ENCODE peak calls at places on chromosome 17, in eight cellular contexts. One of them, this sample, is unnamed.

GRCh38 chr17:39822051-39822450 is 42.1 kb downstream of the IKZF3 start:
- DNase-seq in ascending aorta: no peak
- DNase-seq in heart left ventricle: no peak
- DNase-seq in mammary epithelial cell: no peak
- DNase-seq in thoracic aorta: no peak
- DNase-seq in PC-9: no peak
- DNase-seq in effector memory CD4-positive, alpha-beta T cell: no peak
- DNase-seq in cardiac muscle cell: no peak
- DNase-seq in this sample: no peak

GRCh38 chr17:17770371-17771059 is 66.3 kb downstream of the SREBF1 start:
- DNase-seq in ascending aorta: no peak
- DNase-seq in heart left ventricle: no peak
- DNase-seq in mammary epithelial cell: no peak
- DNase-seq in thoracic aorta: no peak
- DNase-seq in PC-9: no peak
- DNase-seq in effector memory CD4-positive, alpha-beta T cell: no peak
- DNase-seq in cardiac muscle cell: no peak
- DNase-seq in this sample: no peak

GRCh38 chr17:53687324-53687723 is 135.4 kb upstream of the KIF2B start:
- DNase-seq in ascending aorta: no peak
- DNase-seq in heart left ventricle: no peak
- DNase-seq in mammary epithelial cell: no peak
- DNase-seq in thoracic aorta: no peak
- DNase-seq in PC-9: no peak
- DNase-seq in effector memory CD4-positive, alpha-beta T cell: no peak
- DNase-seq in cardiac muscle cell: no peak
- DNase-seq in this sample: no peak

GRCh38 chr17:11170901-11171300 is 70.1 kb upstream of the SHISA6 start:
- DNase-seq in ascending aorta: no peak
- DNase-seq in heart left ventricle: no peak
- DNase-seq in mammary epithelial cell: no peak
- DNase-seq in thoracic aorta: no peak
- DNase-seq in PC-9: no peak
- DNase-seq in effector memory CD4-positive, alpha-beta T cell: no peak
- DNase-seq in cardiac muscle cell: no peak
- DNase-seq in this sample: no peak

GRCh38 chr17:4850236-4850635 is 17.1 kb downstream of the MINK1 start:
- DNase-seq in ascending aorta: no peak
- DNase-seq in heart left ventricle: no peak
- DNase-seq in mammary epithelial cell: peak; percentile 90
- DNase-seq in thoracic aorta: no peak
- DNase-seq in PC-9: peak; percentile 50
- DNase-seq in effector memory CD4-positive, alpha-beta T cell: no peak
- DNase-seq in cardiac muscle cell: no peak
- DNase-seq in this sample: no peak

GRCh38 chr17:46774108-46774737 is 44.3 kb downstream of the WNT3 start:
- DNase-seq in ascending aorta: no peak
- DNase-seq in heart left ventricle: no peak
- DNase-seq in mammary epithelial cell: no peak
- DNase-seq in thoracic aorta: no peak
- DNase-seq in PC-9: no peak
- DNase-seq in effector memory CD4-positive, alpha-beta T cell: no peak
- DNase-seq in cardiac muscle cell: no peak
- DNase-seq in this sample: no peak

GRCh38 chr17:67575325-67575724 is 142.4 kb upstream of the NOL11 start:
- DNase-seq in ascending aorta: no peak
- DNase-seq in heart left ventricle: no peak
- DNase-seq in mammary epithelial cell: no peak
- DNase-seq in thoracic aorta: no peak
- DNase-seq in PC-9: no peak
- DNase-seq in effector memory CD4-positive, alpha-beta T cell: no peak
- DNase-seq in cardiac muscle cell: no peak
- DNase-seq in this sample: no peak

GRCh38 chr17:51260960-51261958 is 913 bp downstream of the UTP18 start:
- DNase-seq in ascending aorta: no peak
- DNase-seq in heart left ventricle: peak; percentile 86
- DNase-seq in mammary epithelial cell: no peak
- DNase-seq in thoracic aorta: no peak
- DNase-seq in PC-9: peak; percentile 75
- DNase-seq in effector memory CD4-positive, alpha-beta T cell: peak; percentile 71
- DNase-seq in cardiac muscle cell: peak; percentile 45
- DNase-seq in this sample: peak; percentile 62

GRCh38 chr17:75110307-75110937 is 653 bp downstream of the ARMC7 start:
- DNase-seq in ascending aorta: no peak
- DNase-seq in heart left ventricle: no peak
- DNase-seq in mammary epithelial cell: no peak
- DNase-seq in thoracic aorta: no peak
- DNase-seq in PC-9: peak; percentile 57
- DNase-seq in effector memory CD4-positive, alpha-beta T cell: no peak
- DNase-seq in cardiac muscle cell: no peak
- DNase-seq in this sample: no peak

DNA sequence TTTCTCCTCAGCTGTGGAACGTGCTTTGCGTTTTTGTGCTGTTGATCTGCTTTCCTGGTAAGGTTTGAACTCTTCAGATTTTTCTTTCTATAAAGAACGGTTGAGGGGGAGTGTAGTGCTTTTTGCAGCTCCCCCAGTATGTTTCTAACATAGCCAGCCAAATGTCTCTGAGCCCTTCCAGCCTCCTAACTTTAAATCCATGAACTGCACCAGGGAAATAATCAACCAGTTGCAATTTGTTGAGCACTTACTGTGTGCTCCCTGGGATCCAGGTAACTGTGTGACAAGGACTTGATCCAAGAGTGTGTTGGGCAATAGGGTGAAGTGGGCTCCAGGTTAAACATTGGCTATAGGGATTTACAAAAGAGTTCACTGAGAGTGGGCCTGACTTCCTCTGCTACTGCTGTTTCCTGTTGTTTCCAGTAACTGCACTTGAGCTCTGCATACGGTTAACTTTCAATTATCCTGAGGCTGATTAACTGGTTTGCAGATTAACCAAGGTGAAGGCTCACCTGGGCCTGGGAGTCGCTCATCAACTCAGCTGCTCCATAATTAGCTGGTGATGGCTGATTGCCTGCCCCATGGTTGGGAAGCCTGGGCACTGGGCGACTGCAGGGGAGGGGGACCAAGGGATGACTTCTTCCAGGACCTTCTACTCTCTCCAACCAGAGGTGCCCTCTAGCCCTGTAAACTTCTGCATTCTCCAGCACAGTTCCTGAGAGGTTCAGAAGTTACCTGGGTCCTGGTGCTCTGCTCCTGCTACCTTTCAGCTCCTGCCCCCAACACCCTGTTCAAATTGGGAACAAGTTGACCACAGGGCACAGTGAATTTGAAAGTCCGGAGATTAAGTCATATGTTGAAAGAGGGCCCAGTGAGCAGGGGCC is 19.5 kb downstream of the HLF start:
- DNase-seq in ascending aorta: no peak
- DNase-seq in heart left ventricle: no peak
- DNase-seq in mammary epithelial cell: no peak
- DNase-seq in thoracic aorta: no peak
- DNase-seq in PC-9: no peak
- DNase-seq in effector memory CD4-positive, alpha-beta T cell: no peak
- DNase-seq in cardiac muscle cell: no peak
- DNase-seq in this sample: peak; percentile 85
- H3K27ac ChIP-seq in ascending aorta: peak overlapping the region; percentile 88
- H3K27ac ChIP-seq in heart left ventricle: peak overlapping the region; percentile 88
- H3K27ac ChIP-seq in mammary epithelial cell: no peak overlapping the region
- H3K27ac ChIP-seq in thoracic aorta: peak overlapping the region; percentile 95
- H3K27ac ChIP-seq in PC-9: no peak overlapping the region
- H3K27ac ChIP-seq in effector memory CD4-positive, alpha-beta T cell: no peak overlapping the region
- H3K27ac ChIP-seq in cardiac muscle cell: no peak overlapping the region
- H3K27ac ChIP-seq in this sample: peak overlapping the region; percentile 97

GRCh38 chr17:32160526-32160925 is 18.2 kb downstream of the RHOT1 start:
- DNase-seq in ascending aorta: no peak
- DNase-seq in heart left ventricle: no peak
- DNase-seq in mammary epithelial cell: no peak
- DNase-seq in thoracic aorta: no peak
- DNase-seq in PC-9: no peak
- DNase-seq in effector memory CD4-positive, alpha-beta T cell: no peak
- DNase-seq in cardiac muscle cell: no peak
- DNase-seq in this sample: no peak

GRCh38 chr17:32158870-32159585 is 16.7 kb downstream of the RHOT1 start:
- DNase-seq in ascending aorta: no peak
- DNase-seq in heart left ventricle: no peak
- DNase-seq in mammary epithelial cell: no peak
- DNase-seq in thoracic aorta: no peak
- DNase-seq in PC-9: no peak
- DNase-seq in effector memory CD4-positive, alpha-beta T cell: no peak
- DNase-seq in cardiac muscle cell: no peak
- DNase-seq in this sample: no peak

GRCh38 chr17:32161029-32161428 is 18.7 kb downstream of the RHOT1 start:
- DNase-seq in ascending aorta: no peak
- DNase-seq in heart left ventricle: no peak
- DNase-seq in mammary epithelial cell: no peak
- DNase-seq in thoracic aorta: no peak
- DNase-seq in PC-9: no peak
- DNase-seq in effector memory CD4-positive, alpha-beta T cell: no peak
- DNase-seq in cardiac muscle cell: peak; percentile 50
- DNase-seq in this sample: no peak

GRCh38 chr17:32161506-32162365 is 19.4 kb downstream of the RHOT1 start:
- DNase-seq in ascending aorta: no peak
- DNase-seq in heart left ventricle: no peak
- DNase-seq in mammary epithelial cell: peak; percentile 83
- DNase-seq in thoracic aorta: no peak
- DNase-seq in PC-9: peak; percentile 36
- DNase-seq in effector memory CD4-positive, alpha-beta T cell: no peak
- DNase-seq in cardiac muscle cell: peak; percentile 83
- DNase-seq in this sample: no peak

GRCh38 chr17:32159586-32160438 is 17.5 kb downstream of the RHOT1 start:
- DNase-seq in ascending aorta: no peak
- DNase-seq in heart left ventricle: no peak
- DNase-seq in mammary epithelial cell: no peak
- DNase-seq in thoracic aorta: no peak
- DNase-seq in PC-9: no peak
- DNase-seq in effector memory CD4-positive, alpha-beta T cell: no peak
- DNase-seq in cardiac muscle cell: no peak
- DNase-seq in this sample: no peak
- H3K4me1 ChIP-seq in ascending aorta: no peaks in the 10 kb centered on the region
- H3K4me1 ChIP-seq in heart left ventricle: peaks cover 4% of the 10 kb centered on the region
- H3K4me1 ChIP-seq in mammary epithelial cell: peaks cover 12% of the 10 kb centered on the region
- H3K4me1 ChIP-seq in thoracic aorta: peaks cover 39% of the 10 kb centered on the region
- H3K4me1 ChIP-seq in PC-9: peaks cover 7% of the 10 kb centered on the region
- H3K4me1 ChIP-seq in effector memory CD4-positive, alpha-beta T cell: no peaks in the 10 kb centered on the region
- H3K4me1 ChIP-seq in cardiac muscle cell: no peaks in the 10 kb centered on the region
- H3K4me1 ChIP-seq in this sample: no peaks in the 10 kb centered on the region

DNA sequence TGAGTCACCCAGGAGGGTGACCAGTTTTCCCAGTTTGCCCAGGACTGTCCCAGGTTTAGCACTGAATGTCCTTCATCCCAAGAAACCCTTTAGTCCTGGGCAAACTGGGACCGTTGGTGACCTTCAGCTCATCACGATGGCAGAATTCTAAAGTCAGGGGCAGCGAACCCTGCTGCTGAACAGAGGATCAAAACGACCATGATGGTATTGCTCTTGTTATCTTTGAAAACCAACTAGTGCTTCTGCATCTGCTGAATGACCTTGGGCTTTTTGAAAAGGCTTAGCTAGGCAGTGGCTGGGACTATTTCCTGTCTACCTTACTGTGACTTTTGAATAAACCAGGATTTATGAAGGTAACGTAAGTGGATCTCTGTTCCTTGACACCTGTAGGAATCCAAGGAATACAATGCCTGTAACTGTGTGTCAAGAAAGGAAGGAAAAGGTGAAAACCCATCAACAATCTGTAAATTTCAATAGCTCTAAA is 281.9 kb downstream of the SOX9 start:
- DNase-seq in ascending aorta: no peak
- DNase-seq in heart left ventricle: no peak
- DNase-seq in mammary epithelial cell: no peak
- DNase-seq in thoracic aorta: no peak
- DNase-seq in PC-9: no peak
- DNase-seq in effector memory CD4-positive, alpha-beta T cell: no peak
- DNase-seq in cardiac muscle cell: no peak
- DNase-seq in this sample: no peak
- H3K27ac ChIP-seq in ascending aorta: no peak overlapping the region
- H3K27ac ChIP-seq in heart left ventricle: no peak overlapping the region
- H3K27ac ChIP-seq in mammary epithelial cell: no peak overlapping the region
- H3K27ac ChIP-seq in thoracic aorta: no peak overlapping the region
- H3K27ac ChIP-seq in PC-9: no peak overlapping the region
- H3K27ac ChIP-seq in effector memory CD4-positive, alpha-beta T cell: no peak overlapping the region
- H3K27ac ChIP-seq in cardiac muscle cell: no peak overlapping the region
- H3K27ac ChIP-seq in this sample: no peak overlapping the region

GRCh38 chr17:2212328-2212981 is 91.1 kb downstream of the SMG6 start:
- DNase-seq in ascending aorta: peak; percentile 37
- DNase-seq in heart left ventricle: no peak
- DNase-seq in mammary epithelial cell: no peak
- DNase-seq in thoracic aorta: peak; percentile 54
- DNase-seq in PC-9: no peak
- DNase-seq in effector memory CD4-positive, alpha-beta T cell: no peak
- DNase-seq in cardiac muscle cell: peak; percentile 77
- DNase-seq in this sample: no peak
- H3K4me1 ChIP-seq in ascending aorta: peaks cover 18% of the 10 kb centered on the region
- H3K4me1 ChIP-seq in heart left ventricle: peaks cover 42% of the 10 kb centered on the region
- H3K4me1 ChIP-seq in mammary epithelial cell: peaks cover 9% of the 10 kb centered on the region
- H3K4me1 ChIP-seq in thoracic aorta: peaks cover 67% of the 10 kb centered on the region
- H3K4me1 ChIP-seq in PC-9: peaks cover 6% of the 10 kb centered on the region
- H3K4me1 ChIP-seq in effector memory CD4-positive, alpha-beta T cell: peaks cover 26% of the 10 kb centered on the region
- H3K4me1 ChIP-seq in cardiac muscle cell: peaks cover 66% of the 10 kb centered on the region
- H3K4me1 ChIP-seq in this sample: peaks cover 14% of the 10 kb centered on the region

GRCh38 chr17:80774643-80775281 is 216.9 kb upstream of the CHMP6 start:
- DNase-seq in ascending aorta: no peak
- DNase-seq in heart left ventricle: no peak
- DNase-seq in mammary epithelial cell: no peak
- DNase-seq in thoracic aorta: no peak
- DNase-seq in PC-9: no peak
- DNase-seq in effector memory CD4-positive, alpha-beta T cell: no peak
- DNase-seq in cardiac muscle cell: no peak
- DNase-seq in this sample: no peak
- H3K27ac ChIP-seq in ascending aorta: no peak overlapping the region
- H3K27ac ChIP-seq in heart left ventricle: no peak overlapping the region
- H3K27ac ChIP-seq in mammary epithelial cell: no peak overlapping the region
- H3K27ac ChIP-seq in thoracic aorta: no peak overlapping the region
- H3K27ac ChIP-seq in PC-9: no peak overlapping the region
- H3K27ac ChIP-seq in effector memory CD4-positive, alpha-beta T cell: no peak overlapping the region
- H3K27ac ChIP-seq in cardiac muscle cell: no peak overlapping the region
- H3K27ac ChIP-seq in this sample: no peak overlapping the region

GRCh38 chr17:57490446-57490845 is 234.1 kb downstream of the MSI2 start:
- DNase-seq in ascending aorta: no peak
- DNase-seq in heart left ventricle: no peak
- DNase-seq in mammary epithelial cell: no peak
- DNase-seq in thoracic aorta: no peak
- DNase-seq in PC-9: no peak
- DNase-seq in effector memory CD4-positive, alpha-beta T cell: no peak
- DNase-seq in cardiac muscle cell: no peak
- DNase-seq in this sample: no peak
- H3K4me1 ChIP-seq in ascending aorta: no peaks in the 10 kb centered on the region
- H3K4me1 ChIP-seq in heart left ventricle: no peaks in the 10 kb centered on the region
- H3K4me1 ChIP-seq in mammary epithelial cell: no peaks in the 10 kb centered on the region
- H3K4me1 ChIP-seq in thoracic aorta: peaks cover 54% of the 10 kb centered on the region
- H3K4me1 ChIP-seq in PC-9: no peaks in the 10 kb centered on the region
- H3K4me1 ChIP-seq in effector memory CD4-positive, alpha-beta T cell: no peaks in the 10 kb centered on the region
- H3K4me1 ChIP-seq in cardiac muscle cell: peaks cover 20% of the 10 kb centered on the region
- H3K4me1 ChIP-seq in this sample: peaks cover 5% of the 10 kb centered on the region

DNA sequence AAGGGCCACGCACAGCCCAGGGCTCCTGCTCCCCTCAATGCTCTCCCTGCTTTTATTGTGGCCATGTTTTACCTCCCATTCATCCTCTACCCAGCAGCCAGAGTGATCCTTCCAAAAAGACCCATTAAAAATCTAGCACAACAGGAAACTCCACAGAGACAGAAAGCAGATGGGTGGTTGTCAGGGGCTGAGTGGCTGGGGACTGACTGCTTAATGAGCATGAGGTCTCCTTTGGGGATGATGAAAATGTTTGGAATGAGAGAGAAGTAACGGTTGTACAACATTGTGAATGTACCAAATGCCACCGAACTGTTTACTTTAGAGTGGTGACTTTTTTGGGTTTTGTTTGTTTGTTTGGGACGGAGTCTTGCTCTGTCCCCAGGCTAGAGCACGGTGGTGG is 107.4 kb downstream of the GAS7 start:
- DNase-seq in ascending aorta: no peak
- DNase-seq in heart left ventricle: no peak
- DNase-seq in mammary epithelial cell: no peak
- DNase-seq in thoracic aorta: no peak
- DNase-seq in PC-9: no peak
- DNase-seq in effector memory CD4-positive, alpha-beta T cell: no peak
- DNase-seq in cardiac muscle cell: no peak
- DNase-seq in this sample: no peak
- H3K27ac ChIP-seq in ascending aorta: no peak overlapping the region
- H3K27ac ChIP-seq in heart left ventricle: no peak overlapping the region
- H3K27ac ChIP-seq in mammary epithelial cell: no peak overlapping the region
- H3K27ac ChIP-seq in thoracic aorta: no peak overlapping the region
- H3K27ac ChIP-seq in PC-9: no peak overlapping the region
- H3K27ac ChIP-seq in effector memory CD4-positive, alpha-beta T cell: no peak overlapping the region
- H3K27ac ChIP-seq in cardiac muscle cell: no peak overlapping the region
- H3K27ac ChIP-seq in this sample: no peak overlapping the region

This sample was measured in lung.